ENCODE peak calls at places on chromosome 10, in six cellular contexts. A is naive B cell, M is ELR, B is PC-3, D is uterus, R is T-helper 9 cell. V is an unnamed sample.

GRCh38 chr10:16904049-16904448 is 86.8 kb upstream of the RSU1 start:
- DNase-seq in D (no peak), R (no peak), M (no peak), A (no peak), B (no peak), V (no peak)

GRCh38 chr10:125149278-125150047 is 10.9 kb downstream of the CTBP2 start:
- DNase-seq in R (no peak), B (peak), A (no peak), D (peak), M (peak), V (peak)

GRCh38 chr10:58741673-58742072 is 229.0 kb downstream of the BICC1 start:
- DNase-seq in D (no peak), M (no peak), A (no peak), B (no peak), R (no peak), V (no peak)

GRCh38 chr10:74071151-74071550 is 73.2 kb downstream of the VCL start:
- DNase-seq in A (no peak), D (no peak), M (peak), R (no peak), B (no peak), V (no peak)

GRCh38 chr10:28054211-28054888 is 55.5 kb upstream of the ODAD2 start:
- DNase-seq in R (no peak), A (no peak), B (peak), D (no peak), M (peak), V (no peak)

GRCh38 chr10:132855889-132856288 is 69.9 kb upstream of the NKX6-2 start:
- DNase-seq in R (no peak), B (no peak), M (no peak), A (no peak), D (no peak), V (no peak)

GRCh38 chr10:132298038-132298935 is 9.5 kb downstream of the STK32C start:
- DNase-seq in D (no peak), B (no peak), M (no peak), R (no peak), A (no peak), V (no peak)

GRCh38 chr10:119516381-119517234 is 25.9 kb downstream of the RGS10 start:
- DNase-seq in D (no peak), B (peak), R (peak), M (peak), A (peak), V (no peak)

GRCh38 chr10:14017380-14017943 is 313.3 kb downstream of the FRMD4A start:
- DNase-seq in D (no peak), M (no peak), R (no peak), A (no peak), B (no peak), V (no peak)

GRCh38 chr10:25130911-25131310 is 43.9 kb upstream of the GPR158 start:
- DNase-seq in R (no peak), D (no peak), A (no peak), B (peak), M (peak), V (no peak)

GRCh38 chr10:60314306-60314940 is 75.3 kb downstream of the ANK3 start:
- DNase-seq in A (no peak), B (peak), D (no peak), R (no peak), M (peak), V (no peak)

GRCh38 chr10:82288461-82288881 is 413.5 kb downstream of the NRG3 start:
- DNase-seq in M (peak), B (no peak), D (no peak), A (no peak), R (no peak), V (no peak)

GRCh38 chr10:132813001-132813401 is 27.1 kb upstream of the NKX6-2 start:
- DNase-seq in A (no peak), M (no peak), D (no peak), B (no peak), R (no peak), V (no peak)

GRCh38 chr10:35925511-35925910 is 283.4 kb upstream of the FZD8 start:
- DNase-seq in A (no peak), M (no peak), R (no peak), B (peak), D (no peak), V (no peak)

GRCh38 chr10:20811131-20811530 is 86.0 kb downstream of the NEBL start:
- DNase-seq in B (no peak), M (no peak), A (no peak), R (no peak), D (no peak), V (no peak)

GRCh38 chr10:128035557-128035973 is 90.7 kb downstream of the MKI67 start:
- DNase-seq in D (no peak), B (peak), R (peak), A (peak), M (peak), V (no peak)

GRCh38 chr10:18469125-18469524 is 182.3 kb downstream of the NSUN6 start:
- DNase-seq in A (no peak), M (no peak), R (no peak), B (no peak), D (no peak), V (no peak)

GRCh38 chr10:71981024-71981867 is 17.1 kb downstream of the CHST3 start:
- DNase-seq in R (no peak), A (no peak), M (no peak), D (no peak), B (no peak), V (no peak)

GRCh38 chr10:91672021-91672608 is 39.2 kb upstream of the PPP1R3C start:
- DNase-seq in D (no peak), R (no peak), A (no peak), M (peak), B (peak), V (peak)